ENCODE peak calls at places on chromosomes 1 and 21, in six cellular contexts. One of them, this sample, is unnamed.

GRCh38 chr1:204448321-204448964 is 36.8 kb upstream of the PPP1R15B start:
- DNase-seq in HAP-1: no peak
- DNase-seq in activated T-helper 1 cell treated with Interleukin-2 at 50 U/mL for 16 hours: no peak
- DNase-seq in stimulated activated naive CD8-positive, alpha-beta T cell treated with anti-CD3 and anti-CD28 coated beads, Interleukin-15, amount 100 ng/mL, for 72 hours: no peak
- DNase-seq in fibroblast of mammary gland: no peak
- DNase-seq in GM20000: no peak
- DNase-seq in this sample: no peak

GRCh38 chr1:8201331-8201861 is 116.5 kb upstream of the SLC45A1 start:
- DNase-seq in activated T-helper 1 cell treated with Interleukin-2 at 50 U/mL for 16 hours: no peak
- DNase-seq in stimulated activated naive CD8-positive, alpha-beta T cell treated with anti-CD3 and anti-CD28 coated beads, Interleukin-15, amount 100 ng/mL, for 72 hours: no peak
- DNase-seq in GM20000: no peak
- DNase-seq in HAP-1: no peak
- DNase-seq in fibroblast of mammary gland: no peak
- DNase-seq in this sample: peak

GRCh38 chr1:206066479-206067171 is 13.7 kb downstream of the RHEX start:
- DNase-seq in HAP-1: no peak
- DNase-seq in stimulated activated naive CD8-positive, alpha-beta T cell treated with anti-CD3 and anti-CD28 coated beads, Interleukin-15, amount 100 ng/mL, for 72 hours: no peak
- DNase-seq in activated T-helper 1 cell treated with Interleukin-2 at 50 U/mL for 16 hours: no peak
- DNase-seq in GM20000: peak
- DNase-seq in fibroblast of mammary gland: no peak
- DNase-seq in this sample: peak

GRCh38 chr1:33099290-33100118 is 18.6 kb downstream of the AZIN2 start:
- DNase-seq in GM20000: peak
- DNase-seq in activated T-helper 1 cell treated with Interleukin-2 at 50 U/mL for 16 hours: peak
- DNase-seq in HAP-1: no peak
- DNase-seq in fibroblast of mammary gland: peak
- DNase-seq in stimulated activated naive CD8-positive, alpha-beta T cell treated with anti-CD3 and anti-CD28 coated beads, Interleukin-15, amount 100 ng/mL, for 72 hours: peak
- DNase-seq in this sample: peak

GRCh38 chr1:199913313-199913712 is 114.2 kb upstream of the NR5A2 start:
- DNase-seq in activated T-helper 1 cell treated with Interleukin-2 at 50 U/mL for 16 hours: no peak
- DNase-seq in fibroblast of mammary gland: no peak
- DNase-seq in stimulated activated naive CD8-positive, alpha-beta T cell treated with anti-CD3 and anti-CD28 coated beads, Interleukin-15, amount 100 ng/mL, for 72 hours: no peak
- DNase-seq in GM20000: no peak
- DNase-seq in HAP-1: peak
- DNase-seq in this sample: no peak

GRCh38 chr1:174232761-174233160 is 73.4 kb downstream of the RABGAP1L start:
- DNase-seq in fibroblast of mammary gland: no peak
- DNase-seq in HAP-1: no peak
- DNase-seq in GM20000: no peak
- DNase-seq in stimulated activated naive CD8-positive, alpha-beta T cell treated with anti-CD3 and anti-CD28 coated beads, Interleukin-15, amount 100 ng/mL, for 72 hours: no peak
- DNase-seq in activated T-helper 1 cell treated with Interleukin-2 at 50 U/mL for 16 hours: no peak
- DNase-seq in this sample: no peak

GRCh38 chr1:3504151-3504822 is 49.8 kb downstream of the ARHGEF16 start:
- DNase-seq in GM20000: no peak
- DNase-seq in stimulated activated naive CD8-positive, alpha-beta T cell treated with anti-CD3 and anti-CD28 coated beads, Interleukin-15, amount 100 ng/mL, for 72 hours: no peak
- DNase-seq in HAP-1: no peak
- DNase-seq in fibroblast of mammary gland: peak
- DNase-seq in activated T-helper 1 cell treated with Interleukin-2 at 50 U/mL for 16 hours: no peak
- DNase-seq in this sample: peak

GRCh38 chr1:35958558-35958957 is 27.7 kb downstream of the AGO3 start:
- DNase-seq in activated T-helper 1 cell treated with Interleukin-2 at 50 U/mL for 16 hours: no peak
- DNase-seq in HAP-1: no peak
- DNase-seq in fibroblast of mammary gland: no peak
- DNase-seq in GM20000: no peak
- DNase-seq in stimulated activated naive CD8-positive, alpha-beta T cell treated with anti-CD3 and anti-CD28 coated beads, Interleukin-15, amount 100 ng/mL, for 72 hours: no peak
- DNase-seq in this sample: no peak

GRCh38 chr1:205554016-205554811 is 49.7 kb downstream of the CDK18 start:
- DNase-seq in activated T-helper 1 cell treated with Interleukin-2 at 50 U/mL for 16 hours: no peak
- DNase-seq in stimulated activated naive CD8-positive, alpha-beta T cell treated with anti-CD3 and anti-CD28 coated beads, Interleukin-15, amount 100 ng/mL, for 72 hours: no peak
- DNase-seq in GM20000: no peak
- DNase-seq in HAP-1: no peak
- DNase-seq in fibroblast of mammary gland: no peak
- DNase-seq in this sample: no peak

GRCh38 chr1:43509740-43510375 is 20.8 kb upstream of the PTPRF start:
- DNase-seq in fibroblast of mammary gland: no peak
- DNase-seq in stimulated activated naive CD8-positive, alpha-beta T cell treated with anti-CD3 and anti-CD28 coated beads, Interleukin-15, amount 100 ng/mL, for 72 hours: no peak
- DNase-seq in HAP-1: no peak
- DNase-seq in activated T-helper 1 cell treated with Interleukin-2 at 50 U/mL for 16 hours: no peak
- DNase-seq in GM20000: peak
- DNase-seq in this sample: no peak

GRCh38 chr1:116168277-116169032 is 57.3 kb downstream of the MAB21L3 start:
- DNase-seq in activated T-helper 1 cell treated with Interleukin-2 at 50 U/mL for 16 hours: peak
- DNase-seq in fibroblast of mammary gland: peak
- DNase-seq in HAP-1: peak
- DNase-seq in GM20000: peak
- DNase-seq in stimulated activated naive CD8-positive, alpha-beta T cell treated with anti-CD3 and anti-CD28 coated beads, Interleukin-15, amount 100 ng/mL, for 72 hours: peak
- DNase-seq in this sample: peak

GRCh38 chr1:161958425-161958824 is 65.2 kb downstream of the OLFML2B start:
- DNase-seq in stimulated activated naive CD8-positive, alpha-beta T cell treated with anti-CD3 and anti-CD28 coated beads, Interleukin-15, amount 100 ng/mL, for 72 hours: no peak
- DNase-seq in HAP-1: no peak
- DNase-seq in activated T-helper 1 cell treated with Interleukin-2 at 50 U/mL for 16 hours: no peak
- DNase-seq in GM20000: no peak
- DNase-seq in fibroblast of mammary gland: peak
- DNase-seq in this sample: peak

GRCh38 chr21:34603002-34603709 is 11.8 kb downstream of the RCAN1 start:
- DNase-seq in activated T-helper 1 cell treated with Interleukin-2 at 50 U/mL for 16 hours: peak
- DNase-seq in fibroblast of mammary gland: peak
- DNase-seq in HAP-1: peak
- DNase-seq in GM20000: peak
- DNase-seq in stimulated activated naive CD8-positive, alpha-beta T cell treated with anti-CD3 and anti-CD28 coated beads, Interleukin-15, amount 100 ng/mL, for 72 hours: peak
- DNase-seq in this sample: peak

GRCh38 chr1:51924455-51924854 is 45.9 kb upstream of the NRDC start:
- DNase-seq in HAP-1: no peak
- DNase-seq in activated T-helper 1 cell treated with Interleukin-2 at 50 U/mL for 16 hours: no peak
- DNase-seq in GM20000: peak
- DNase-seq in fibroblast of mammary gland: peak
- DNase-seq in stimulated activated naive CD8-positive, alpha-beta T cell treated with anti-CD3 and anti-CD28 coated beads, Interleukin-15, amount 100 ng/mL, for 72 hours: no peak
- DNase-seq in this sample: peak

GRCh38 chr1:221663321-221663720 is 78.6 kb downstream of the DUSP10 start:
- DNase-seq in stimulated activated naive CD8-positive, alpha-beta T cell treated with anti-CD3 and anti-CD28 coated beads, Interleukin-15, amount 100 ng/mL, for 72 hours: no peak
- DNase-seq in activated T-helper 1 cell treated with Interleukin-2 at 50 U/mL for 16 hours: no peak
- DNase-seq in fibroblast of mammary gland: peak
- DNase-seq in HAP-1: no peak
- DNase-seq in GM20000: no peak
- DNase-seq in this sample: peak

GRCh38 chr1:13808729-13809131 is 108.7 kb downstream of the PRDM2 start:
- DNase-seq in fibroblast of mammary gland: peak
- DNase-seq in stimulated activated naive CD8-positive, alpha-beta T cell treated with anti-CD3 and anti-CD28 coated beads, Interleukin-15, amount 100 ng/mL, for 72 hours: no peak
- DNase-seq in HAP-1: no peak
- DNase-seq in activated T-helper 1 cell treated with Interleukin-2 at 50 U/mL for 16 hours: no peak
- DNase-seq in GM20000: no peak
- DNase-seq in this sample: peak

This sample was measured in iris pigment epithelial cell.